ENCODE peak calls at places on chromosomes 5 and 9, in six cellular contexts. One of them, this sample, is unnamed.

GRCh38 chr9:19101203-19101602 is 1.5 kb downstream of the HAUS6 start:
- DNase-seq in H9: no peak
- DNase-seq in neuronal stem cell: no peak
- DNase-seq in H1: no peak
- DNase-seq in mesenchymal stem cell: no peak
- DNase-seq in trophoblast cell: no peak
- DNase-seq in this sample: no peak

GRCh38 chr9:87850405-87850804 is 32.3 kb upstream of the SPATA31E1 start:
- DNase-seq in H9: no peak
- DNase-seq in neuronal stem cell: no peak
- DNase-seq in H1: no peak
- DNase-seq in mesenchymal stem cell: peak
- DNase-seq in trophoblast cell: no peak
- DNase-seq in this sample: peak

GRCh38 chr9:1869843-1870242 is 145.3 kb upstream of the SMARCA2 start:
- DNase-seq in H9: peak
- DNase-seq in neuronal stem cell: peak
- DNase-seq in H1: peak
- DNase-seq in mesenchymal stem cell: no peak
- DNase-seq in trophoblast cell: peak
- DNase-seq in this sample: no peak

GRCh38 chr9:38018964-38019602 is 49.9 kb downstream of the SHB start:
- DNase-seq in H9: no peak
- DNase-seq in neuronal stem cell: peak
- DNase-seq in H1: no peak
- DNase-seq in mesenchymal stem cell: peak
- DNase-seq in trophoblast cell: no peak
- DNase-seq in this sample: peak

GRCh38 chr9:89720721-89721660 is 116.2 kb downstream of the GADD45G start:
- DNase-seq in H9: no peak
- DNase-seq in neuronal stem cell: no peak
- DNase-seq in H1: no peak
- DNase-seq in mesenchymal stem cell: peak
- DNase-seq in trophoblast cell: no peak
- DNase-seq in this sample: no peak

GRCh38 chr9:136131629-136132499 is 13.2 kb upstream of the TMEM250 start:
- DNase-seq in H9: no peak
- DNase-seq in neuronal stem cell: no peak
- DNase-seq in H1: no peak
- DNase-seq in mesenchymal stem cell: no peak
- DNase-seq in trophoblast cell: no peak
- DNase-seq in this sample: no peak

GRCh38 chr9:7879551-7880245 is 80.1 kb upstream of the DMAC1 start:
- DNase-seq in H9: peak
- DNase-seq in neuronal stem cell: peak
- DNase-seq in H1: peak
- DNase-seq in mesenchymal stem cell: no peak
- DNase-seq in trophoblast cell: no peak
- DNase-seq in this sample: no peak

GRCh38 chr9:128818839-128819715 is 777 bp downstream of the ENDOG start:
- DNase-seq in H9: peak
- DNase-seq in neuronal stem cell: no peak
- DNase-seq in H1: no peak
- DNase-seq in mesenchymal stem cell: peak
- DNase-seq in trophoblast cell: no peak
- DNase-seq in this sample: no peak

GRCh38 chr5:38783011-38783551 is 62.7 kb upstream of the OSMR start:
- DNase-seq in H9: no peak
- DNase-seq in neuronal stem cell: no peak
- DNase-seq in H1: no peak
- DNase-seq in mesenchymal stem cell: peak
- DNase-seq in trophoblast cell: peak
- DNase-seq in this sample: peak

GRCh38 chr9:21802418-21803000 is at the start of gene MTAP:
- DNase-seq in H9: peak
- DNase-seq in neuronal stem cell: peak
- DNase-seq in H1: peak
- DNase-seq in mesenchymal stem cell: peak
- DNase-seq in trophoblast cell: peak
- DNase-seq in this sample: peak

GRCh38 chr5:470961-471749 is 28.2 kb downstream of the EXOC3 start:
- DNase-seq in H9: no peak
- DNase-seq in neuronal stem cell: no peak
- DNase-seq in H1: no peak
- DNase-seq in mesenchymal stem cell: peak
- DNase-seq in trophoblast cell: no peak
- DNase-seq in this sample: no peak

GRCh38 chr9:3758816-3759576 is 233.2 kb upstream of the RFX3 start:
- DNase-seq in H9: no peak
- DNase-seq in neuronal stem cell: no peak
- DNase-seq in H1: no peak
- DNase-seq in mesenchymal stem cell: peak
- DNase-seq in trophoblast cell: no peak
- DNase-seq in this sample: peak

GRCh38 chr9:129454468-129455067 is 166.3 kb downstream of the C9orf50 start:
- DNase-seq in H9: no peak
- DNase-seq in neuronal stem cell: no peak
- DNase-seq in H1: no peak
- DNase-seq in mesenchymal stem cell: no peak
- DNase-seq in trophoblast cell: no peak
- DNase-seq in this sample: no peak

GRCh38 chr9:130129425-130130061 is 42.7 kb upstream of the NCS1 start:
- DNase-seq in H9: no peak
- DNase-seq in neuronal stem cell: no peak
- DNase-seq in H1: no peak
- DNase-seq in mesenchymal stem cell: peak
- DNase-seq in trophoblast cell: no peak
- DNase-seq in this sample: peak

GRCh38 chr5:143550985-143551630 is 147.6 kb upstream of the NR3C1 start:
- DNase-seq in H9: no peak
- DNase-seq in neuronal stem cell: no peak
- DNase-seq in H1: no peak
- DNase-seq in mesenchymal stem cell: no peak
- DNase-seq in trophoblast cell: no peak
- DNase-seq in this sample: peak

GRCh38 chr9:123550012-123550411 is 194.0 kb downstream of the CRB2 start:
- DNase-seq in H9: no peak
- DNase-seq in neuronal stem cell: no peak
- DNase-seq in H1: no peak
- DNase-seq in mesenchymal stem cell: no peak
- DNase-seq in trophoblast cell: no peak
- DNase-seq in this sample: no peak

DNA sequence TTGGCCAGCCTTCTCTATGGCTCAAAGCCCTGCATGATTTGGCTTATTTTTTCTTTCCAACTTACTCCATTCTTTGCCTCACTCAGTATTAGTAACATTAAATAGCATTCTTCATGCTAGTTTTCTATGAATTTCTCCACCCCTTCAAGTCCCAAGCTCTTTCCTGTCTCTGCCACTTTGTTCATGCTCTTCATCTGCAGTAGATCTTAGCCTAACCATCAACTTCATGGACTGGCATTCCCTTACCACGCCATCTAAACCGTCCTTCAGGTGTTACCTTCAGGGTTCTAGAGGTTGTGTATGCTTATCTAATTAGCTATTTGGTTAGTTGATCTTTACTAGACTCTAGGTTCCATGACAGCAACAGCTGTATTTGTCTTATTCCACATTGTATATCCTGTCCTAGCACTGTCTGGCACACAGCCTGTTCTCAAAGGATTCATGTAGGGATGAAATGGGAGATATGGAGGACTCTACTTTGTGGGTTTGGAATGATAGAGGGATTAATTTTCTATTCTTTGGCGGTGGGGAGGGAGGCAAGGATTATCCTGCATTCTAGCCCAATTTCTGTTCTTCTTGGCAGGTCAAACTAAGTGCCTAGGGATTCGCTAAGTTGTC is 26.4 kb downstream of the TMEM167A start:
- DNase-seq in H9: no peak
- DNase-seq in neuronal stem cell: no peak
- DNase-seq in H1: no peak
- DNase-seq in mesenchymal stem cell: no peak
- DNase-seq in trophoblast cell: no peak
- DNase-seq in this sample: no peak
- H3K4ac ChIP-seq in H9: no peak
- H3K4ac ChIP-seq in neuronal stem cell: no peak
- H3K4ac ChIP-seq in H1: no peak
- H3K4ac ChIP-seq in mesenchymal stem cell: no peak
- H3K4ac ChIP-seq in trophoblast cell: no peak
- H3K4ac ChIP-seq in this sample: no peak

GRCh38 chr9:15146121-15146820 is 160.7 kb downstream of the TTC39B start:
- DNase-seq in H9: no peak
- DNase-seq in neuronal stem cell: peak
- DNase-seq in H1: no peak
- DNase-seq in mesenchymal stem cell: no peak
- DNase-seq in trophoblast cell: no peak
- DNase-seq in this sample: no peak
- H4K91ac ChIP-seq in H9: no peak
- H4K91ac ChIP-seq in neuronal stem cell: no peak
- H4K91ac ChIP-seq in H1: no peak
- H4K91ac ChIP-seq in mesenchymal stem cell: no peak
- H4K91ac ChIP-seq in trophoblast cell: no peak
- H4K91ac ChIP-seq in this sample: no peak

GRCh38 chr5:107764282-107764681 is 93.5 kb upstream of the EFNA5 start:
- DNase-seq in H9: no peak
- DNase-seq in neuronal stem cell: no peak
- DNase-seq in H1: no peak
- DNase-seq in mesenchymal stem cell: no peak
- DNase-seq in trophoblast cell: no peak
- DNase-seq in this sample: no peak
- H3K4ac ChIP-seq in H9: no peak
- H3K4ac ChIP-seq in neuronal stem cell: no peak
- H3K4ac ChIP-seq in H1: no peak
- H3K4ac ChIP-seq in mesenchymal stem cell: no peak
- H3K4ac ChIP-seq in trophoblast cell: no peak
- H3K4ac ChIP-seq in this sample: no peak

GRCh38 chr5:125302577-125302976 is 556.1 kb upstream of the ZNF608 start:
- DNase-seq in H9: no peak
- DNase-seq in neuronal stem cell: no peak
- DNase-seq in H1: no peak
- DNase-seq in mesenchymal stem cell: no peak
- DNase-seq in trophoblast cell: no peak
- DNase-seq in this sample: no peak
- H4K91ac ChIP-seq in H9: no peak
- H4K91ac ChIP-seq in neuronal stem cell: no peak
- H4K91ac ChIP-seq in H1: no peak
- H4K91ac ChIP-seq in mesenchymal stem cell: no peak
- H4K91ac ChIP-seq in trophoblast cell: no peak
- H4K91ac ChIP-seq in this sample: no peak

GRCh38 chr5:167573274-167574127 is 717.9 kb upstream of the WWC1 start:
- DNase-seq in H9: peak
- DNase-seq in neuronal stem cell: peak
- DNase-seq in H1: peak
- DNase-seq in mesenchymal stem cell: peak
- DNase-seq in trophoblast cell: no peak
- DNase-seq in this sample: peak

GRCh38 chr5:167574381-167574780 is 717.1 kb upstream of the WWC1 start:
- DNase-seq in H9: no peak
- DNase-seq in neuronal stem cell: no peak
- DNase-seq in H1: no peak
- DNase-seq in mesenchymal stem cell: no peak
- DNase-seq in trophoblast cell: no peak
- DNase-seq in this sample: no peak

GRCh38 chr5:167570431-167570830 is 721.0 kb upstream of the WWC1 start:
- DNase-seq in H9: peak
- DNase-seq in neuronal stem cell: no peak
- DNase-seq in H1: no peak
- DNase-seq in mesenchymal stem cell: no peak
- DNase-seq in trophoblast cell: no peak
- DNase-seq in this sample: no peak

GRCh38 chr5:167576126-167576525 is 715.3 kb upstream of the WWC1 start:
- DNase-seq in H9: no peak
- DNase-seq in neuronal stem cell: no peak
- DNase-seq in H1: no peak
- DNase-seq in mesenchymal stem cell: no peak
- DNase-seq in trophoblast cell: no peak
- DNase-seq in this sample: no peak

GRCh38 chr5:167571824-167572223 is 719.6 kb upstream of the WWC1 start:
- DNase-seq in H9: no peak
- DNase-seq in neuronal stem cell: no peak
- DNase-seq in H1: no peak
- DNase-seq in mesenchymal stem cell: no peak
- DNase-seq in trophoblast cell: no peak
- DNase-seq in this sample: no peak
- H3K4ac ChIP-seq in H9: no peak
- H3K4ac ChIP-seq in neuronal stem cell: no peak
- H3K4ac ChIP-seq in H1: no peak
- H3K4ac ChIP-seq in mesenchymal stem cell: no peak
- H3K4ac ChIP-seq in trophoblast cell: no peak
- H3K4ac ChIP-seq in this sample: no peak

GRCh38 chr5:169889572-169889971 is 90.7 kb downstream of the INSYN2B start:
- DNase-seq in H9: no peak
- DNase-seq in neuronal stem cell: no peak
- DNase-seq in H1: no peak
- DNase-seq in mesenchymal stem cell: no peak
- DNase-seq in trophoblast cell: no peak
- DNase-seq in this sample: no peak
- H4K91ac ChIP-seq in H9: no peak
- H4K91ac ChIP-seq in neuronal stem cell: no peak
- H4K91ac ChIP-seq in H1: no peak
- H4K91ac ChIP-seq in mesenchymal stem cell: no peak
- H4K91ac ChIP-seq in trophoblast cell: no peak
- H4K91ac ChIP-seq in this sample: no peak

DNA sequence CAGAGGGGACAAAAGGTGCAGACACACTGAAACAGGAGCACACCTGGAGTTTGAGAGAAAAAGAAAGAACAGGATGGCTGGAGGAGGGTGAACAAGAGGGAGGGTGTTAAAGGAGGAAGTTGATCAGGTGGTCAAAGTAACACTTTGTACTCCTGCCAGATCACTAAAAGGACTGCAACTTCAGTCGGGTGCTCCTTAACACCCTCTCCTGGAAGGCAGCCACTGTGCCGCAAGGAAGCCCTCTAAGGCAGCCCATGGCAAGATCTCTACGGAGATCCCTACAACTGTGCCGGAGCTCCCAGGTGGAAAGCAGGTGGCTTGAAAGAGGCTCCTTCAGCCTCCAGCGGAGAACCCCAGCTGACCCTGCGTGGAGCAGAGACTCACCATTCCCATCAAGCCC is 124.4 kb upstream of the MSX2 start:
- DNase-seq in H9: peak
- DNase-seq in neuronal stem cell: no peak
- DNase-seq in H1: peak
- DNase-seq in mesenchymal stem cell: no peak
- DNase-seq in trophoblast cell: no peak
- DNase-seq in this sample: no peak
- H3K4ac ChIP-seq in H9: no peak
- H3K4ac ChIP-seq in neuronal stem cell: no peak
- H3K4ac ChIP-seq in H1: peak
- H3K4ac ChIP-seq in mesenchymal stem cell: no peak
- H3K4ac ChIP-seq in trophoblast cell: no peak
- H3K4ac ChIP-seq in this sample: peak

GRCh38 chr5:140134277-140134935 is 8.7 kb downstream of the IGIP start:
- DNase-seq in H9: no peak
- DNase-seq in neuronal stem cell: no peak
- DNase-seq in H1: no peak
- DNase-seq in mesenchymal stem cell: no peak
- DNase-seq in trophoblast cell: no peak
- DNase-seq in this sample: no peak
- H4K91ac ChIP-seq in H9: no peak
- H4K91ac ChIP-seq in neuronal stem cell: no peak
- H4K91ac ChIP-seq in H1: no peak
- H4K91ac ChIP-seq in mesenchymal stem cell: no peak
- H4K91ac ChIP-seq in trophoblast cell: no peak
- H4K91ac ChIP-seq in this sample: no peak